ENCODE peak calls at places on chromosomes 1 and 21, in seven cellular contexts. R is EL; Z is activated CD4-positive, alpha-beta T cell treated with anti-CD3 and anti-CD28 coated beads, Interleukin-2, amount 50 U/mL, for 1 hour; J is AG20443; P is T-cell; A is GM04503; E is adipocyte. T is an unnamed sample.

GRCh38 chr1:223811634-223812101 is 34.1 kb downstream of the TP53BP2 start:
- DNase-seq in R (peak), Z (no peak), J (no peak), P (no peak), A (no peak), E (peak), T (no peak)

GRCh38 chr1:105100102-105100501 is 1350.4 kb downstream of the AMY1C start:
- DNase-seq in R (no peak), Z (no peak), J (no peak), P (no peak), A (no peak), E (no peak), T (no peak)

GRCh38 chr1:189220750-189221149 is 1256.9 kb downstream of the BRINP3 start:
- DNase-seq in R (no peak), Z (no peak), J (no peak), P (no peak), A (no peak), E (peak), T (no peak)

GRCh38 chr1:205442051-205442721 is 13.7 kb downstream of the BLACAT1 start:
- DNase-seq in R (no peak), Z (no peak), J (no peak), P (no peak), A (no peak), E (no peak), T (no peak)

GRCh38 chr1:159960721-159961381 is 6.8 kb upstream of the SLAMF9 start:
- DNase-seq in R (peak), Z (no peak), J (peak), P (no peak), A (peak), E (peak), T (no peak)

GRCh38 chr21:34147835-34148804 is 74.7 kb downstream of the MRPS6 start:
- DNase-seq in R (peak), Z (no peak), J (peak), P (no peak), A (no peak), E (peak), T (no peak)

GRCh38 chr1:201140941-201141260 is 13.4 kb downstream of the TMEM9 start:
- DNase-seq in R (no peak), Z (no peak), J (no peak), P (no peak), A (no peak), E (no peak), T (no peak)

GRCh38 chr1:232644209-232644608 is 14.3 kb upstream of the SIPA1L2 start:
- DNase-seq in R (no peak), Z (no peak), J (no peak), P (no peak), A (no peak), E (no peak), T (no peak)

GRCh38 chr1:11713095-11713494 is 21.6 kb downstream of the DRAXIN start:
- DNase-seq in R (no peak), Z (no peak), J (no peak), P (no peak), A (no peak), E (no peak), T (no peak)